ENCODE peak calls at places on chromosomes 7 and 10, in ten cellular contexts. D is uterus; Q is neural crest cell; L is osteocyte; E is heart left ventricle; A is tibial nerve; F is left ventricle myocardium inferior; R is CD4-positive, alpha-beta T cell; V is IMR-90; W is A549. C is an unnamed sample.

GRCh38 chr7:53326634-53327033 is 291.2 kb downstream of the POM121L12 start:
- DNase-seq in W (no peak), L (no peak), V (no peak), A (no peak), R (no peak), D (no peak), F (no peak), Q (no peak), E (no peak), C (no peak)

GRCh38 chr10:29635711-29636144 is 957 bp upstream of the SVIL start:
- DNase-seq in W (peak), Q (no peak), E (no peak), R (no peak), L (no peak), D (no peak), V (peak), F (no peak), A (no peak), C (peak)

GRCh38 chr10:14926722-14927416 is 27.0 kb downstream of the DCLRE1C start:
- DNase-seq in V (no peak), D (no peak), E (no peak), Q (no peak), R (no peak), A (no peak), F (no peak), W (no peak), L (no peak), C (no peak)

GRCh38 chr7:22665816-22666375 is 61.1 kb upstream of the IL6 start:
- DNase-seq in L (no peak), Q (no peak), F (no peak), A (no peak), D (no peak), V (peak), E (no peak), R (no peak), W (no peak), C (no peak)

GRCh38 chr10:68647928-68648327 is 73.1 kb upstream of the CCAR1 start:
- DNase-seq in W (no peak), D (no peak), L (no peak), F (no peak), Q (no peak), V (peak), A (no peak), R (no peak), E (no peak), C (no peak)

GRCh38 chr10:5195727-5196374 is 786 bp upstream of the AKR1C4 start:
- DNase-seq in A (no peak), W (peak), R (no peak), F (no peak), D (no peak), V (no peak), L (no peak), Q (no peak), E (no peak), C (no peak)

GRCh38 chr10:103729851-103730250 is 125.5 kb downstream of the SH3PXD2A start:
- DNase-seq in R (no peak), Q (no peak), A (no peak), F (no peak), D (no peak), W (no peak), E (no peak), V (no peak), L (no peak), C (no peak)

GRCh38 chr7:77878500-77878899 is 79.9 kb downstream of the PHTF2 start:
- DNase-seq in R (no peak), A (no peak), F (no peak), V (no peak), L (no peak), W (no peak), E (no peak), Q (no peak), D (no peak), C (no peak)

GRCh38 chr10:90218846-90219245 is 517.5 kb downstream of the KIF20B start:
- DNase-seq in A (no peak), V (no peak), Q (no peak), W (no peak), R (no peak), E (no peak), F (no peak), L (no peak), D (no peak), C (no peak)

GRCh38 chr10:34528320-34528719 is 286.8 kb downstream of the PARD3 start:
- DNase-seq in D (no peak), E (no peak), W (peak), V (peak), F (no peak), R (no peak), Q (no peak), L (no peak), A (no peak), C (no peak)

GRCh38 chr10:114100848-114101741 is 57.4 kb downstream of the ADRB1 start:
- DNase-seq in D (peak), W (no peak), R (no peak), L (no peak), F (peak), V (peak), Q (no peak), E (peak), A (no peak), C (no peak)

GRCh38 chr10:1665681-1666080 is 71.6 kb downstream of the ADARB2 start:
- DNase-seq in A (no peak), W (no peak), D (no peak), L (no peak), E (no peak), R (no peak), V (no peak), F (no peak), Q (no peak), C (no peak)

GRCh38 chr10:11573497-11573896 is 38.0 kb downstream of the USP6NL start:
- DNase-seq in R (no peak), A (no peak), W (no peak), V (peak), F (no peak), E (no peak), Q (no peak), D (no peak), L (no peak), C (no peak)

DNA sequence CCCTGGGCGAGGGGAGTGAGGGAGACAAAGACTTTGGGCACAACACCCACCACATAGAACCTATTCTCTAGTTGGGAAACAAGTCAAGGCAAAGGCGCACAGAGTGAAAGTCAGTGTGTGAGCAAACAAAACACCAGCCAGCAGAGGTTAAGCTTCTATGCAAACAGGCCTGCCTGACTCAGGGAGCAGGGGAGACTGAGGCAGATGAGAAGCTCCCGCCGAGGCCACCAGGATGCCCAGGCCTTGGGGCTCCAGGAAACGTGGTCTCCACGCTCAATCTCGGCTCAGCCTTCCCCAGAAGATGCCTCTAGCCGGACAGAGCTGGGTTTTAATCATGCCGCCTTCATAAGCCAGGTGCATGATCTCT is 74.1 kb upstream of the KCNMA1 start:
- DNase-seq in E (no peak), D (no peak), Q (no peak), W (no peak), R (no peak), A (no peak), F (no peak), V (no peak), L (no peak), C (no peak)
- TF ChIP-seq CTCF in E (peak), D (no peak), Q (peak), W (peak), R (peak), A (no peak), F (peak), V (no peak), L (no peak), C (peak)

DNA sequence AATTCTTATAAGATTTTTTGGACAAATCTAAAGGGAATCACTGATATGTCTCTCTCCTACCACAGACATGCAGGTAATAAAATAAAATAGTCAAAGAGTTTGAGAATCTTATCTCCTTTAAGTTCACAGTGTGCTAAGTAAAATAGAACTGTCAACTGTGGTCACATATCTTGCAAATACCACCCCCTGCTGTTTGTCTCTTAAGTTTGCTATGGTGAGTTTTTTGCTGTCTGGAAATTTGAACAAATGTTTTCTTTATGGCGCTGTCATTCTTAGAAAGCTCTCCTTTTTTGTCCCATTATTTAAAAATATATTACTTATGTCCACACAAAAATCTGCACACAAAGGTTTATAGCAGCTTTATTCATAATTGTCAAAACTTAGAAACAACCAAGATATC is 19.6 kb downstream of the GIMAP5 start:
- DNase-seq in A (no peak), R (no peak), F (no peak), V (no peak), E (no peak), W (no peak), Q (no peak), L (no peak), D (no peak), C (no peak)
- TF ChIP-seq CTCF in A (peak), R (peak), F (peak), V (peak), E (peak), W (peak), Q (peak), L (no peak), D (peak), C (peak)

GRCh38 chr7:132394283-132395003 is 181.8 kb downstream of the PLXNA4 start:
- DNase-seq in Q (no peak), D (no peak), W (peak), A (no peak), F (no peak), V (no peak), R (no peak), L (no peak), E (no peak), C (peak)
- TF ChIP-seq CTCF in Q (no peak), D (no peak), W (peak), A (no peak), F (peak), V (no peak), R (peak), L (peak), E (peak), C (peak)

GRCh38 chr10:77299257-77299656 is 338.4 kb downstream of the KCNMA1 start:
- DNase-seq in Q (no peak), R (no peak), D (no peak), L (no peak), A (no peak), F (no peak), W (no peak), E (no peak), V (no peak), C (no peak)
- TF ChIP-seq CTCF in Q (no peak), R (no peak), D (no peak), L (no peak), A (no peak), F (no peak), W (no peak), E (no peak), V (no peak), C (no peak)

C was measured in natural killer cell.